ENCODE peak calls at places on chromosomes 13 and 19, in ten cellular contexts. One of them, this sample, is unnamed.

GRCh38 chr13:40776681-40777165 is 5.7 kb upstream of the MRPS31 start:
- DNase-seq in stomach: no peak
- DNase-seq in CD8-positive, alpha-beta memory T cell: peak
- DNase-seq in CD8-positive, alpha-beta T cell: peak
- DNase-seq in cardiac muscle cell: no peak
- DNase-seq in tibial nerve: no peak
- DNase-seq in caudate nucleus: no peak
- DNase-seq in left ventricle myocardium inferior: no peak
- DNase-seq in Peyer's patch: no peak
- DNase-seq in psoas muscle: no peak
- DNase-seq in this sample: no peak

GRCh38 chr19:41997121-41997850 is 3.3 kb upstream of the ATP1A3 start:
- DNase-seq in stomach: peak
- DNase-seq in CD8-positive, alpha-beta memory T cell: no peak
- DNase-seq in CD8-positive, alpha-beta T cell: no peak
- DNase-seq in cardiac muscle cell: peak
- DNase-seq in tibial nerve: no peak
- DNase-seq in caudate nucleus: no peak
- DNase-seq in left ventricle myocardium inferior: peak
- DNase-seq in Peyer's patch: no peak
- DNase-seq in psoas muscle: no peak
- DNase-seq in this sample: no peak

GRCh38 chr19:48624791-48625723 is 5.8 kb downstream of the SPHK2 start:
- DNase-seq in stomach: no peak
- DNase-seq in CD8-positive, alpha-beta memory T cell: no peak
- DNase-seq in CD8-positive, alpha-beta T cell: no peak
- DNase-seq in cardiac muscle cell: peak
- DNase-seq in tibial nerve: no peak
- DNase-seq in caudate nucleus: no peak
- DNase-seq in left ventricle myocardium inferior: no peak
- DNase-seq in Peyer's patch: peak
- DNase-seq in psoas muscle: peak
- DNase-seq in this sample: no peak

GRCh38 chr19:36152886-36153525 is 759 bp upstream of the COX7A1 start:
- DNase-seq in stomach: no peak
- DNase-seq in CD8-positive, alpha-beta memory T cell: no peak
- DNase-seq in CD8-positive, alpha-beta T cell: no peak
- DNase-seq in cardiac muscle cell: no peak
- DNase-seq in tibial nerve: no peak
- DNase-seq in caudate nucleus: no peak
- DNase-seq in left ventricle myocardium inferior: no peak
- DNase-seq in Peyer's patch: peak
- DNase-seq in psoas muscle: peak
- DNase-seq in this sample: no peak

GRCh38 chr19:47854459-47854858 is 4.6 kb upstream of the TPRX2 start:
- DNase-seq in stomach: no peak
- DNase-seq in CD8-positive, alpha-beta memory T cell: no peak
- DNase-seq in CD8-positive, alpha-beta T cell: no peak
- DNase-seq in cardiac muscle cell: no peak
- DNase-seq in tibial nerve: no peak
- DNase-seq in caudate nucleus: no peak
- DNase-seq in left ventricle myocardium inferior: no peak
- DNase-seq in Peyer's patch: no peak
- DNase-seq in psoas muscle: no peak
- DNase-seq in this sample: no peak

GRCh38 chr19:50205681-50206138 is 2.3 kb downstream of the MYH14 start:
- DNase-seq in stomach: peak
- DNase-seq in CD8-positive, alpha-beta memory T cell: no peak
- DNase-seq in CD8-positive, alpha-beta T cell: no peak
- DNase-seq in cardiac muscle cell: no peak
- DNase-seq in tibial nerve: no peak
- DNase-seq in caudate nucleus: no peak
- DNase-seq in left ventricle myocardium inferior: no peak
- DNase-seq in Peyer's patch: peak
- DNase-seq in psoas muscle: no peak
- DNase-seq in this sample: no peak

GRCh38 chr13:96958286-96958891 is 35.9 kb downstream of the OXGR1 start:
- DNase-seq in stomach: peak
- DNase-seq in CD8-positive, alpha-beta memory T cell: no peak
- DNase-seq in CD8-positive, alpha-beta T cell: no peak
- DNase-seq in cardiac muscle cell: peak
- DNase-seq in tibial nerve: no peak
- DNase-seq in caudate nucleus: no peak
- DNase-seq in left ventricle myocardium inferior: no peak
- DNase-seq in Peyer's patch: no peak
- DNase-seq in psoas muscle: no peak
- DNase-seq in this sample: no peak

GRCh38 chr19:5877427-5877826 is 7.1 kb upstream of the FUT5 start:
- DNase-seq in stomach: no peak
- DNase-seq in CD8-positive, alpha-beta memory T cell: no peak
- DNase-seq in CD8-positive, alpha-beta T cell: no peak
- DNase-seq in cardiac muscle cell: no peak
- DNase-seq in tibial nerve: no peak
- DNase-seq in caudate nucleus: no peak
- DNase-seq in left ventricle myocardium inferior: no peak
- DNase-seq in Peyer's patch: no peak
- DNase-seq in psoas muscle: no peak
- DNase-seq in this sample: no peak

GRCh38 chr13:40116008-40116407 is 460.5 kb downstream of the COG6 start:
- DNase-seq in stomach: peak
- DNase-seq in CD8-positive, alpha-beta memory T cell: peak
- DNase-seq in CD8-positive, alpha-beta T cell: no peak
- DNase-seq in cardiac muscle cell: peak
- DNase-seq in tibial nerve: no peak
- DNase-seq in caudate nucleus: no peak
- DNase-seq in left ventricle myocardium inferior: no peak
- DNase-seq in Peyer's patch: no peak
- DNase-seq in psoas muscle: no peak
- DNase-seq in this sample: no peak

GRCh38 chr13:98976338-98976737 is 1.5 kb downstream of the DOCK9 start:
- DNase-seq in stomach: no peak
- DNase-seq in CD8-positive, alpha-beta memory T cell: no peak
- DNase-seq in CD8-positive, alpha-beta T cell: no peak
- DNase-seq in cardiac muscle cell: no peak
- DNase-seq in tibial nerve: no peak
- DNase-seq in caudate nucleus: no peak
- DNase-seq in left ventricle myocardium inferior: no peak
- DNase-seq in Peyer's patch: no peak
- DNase-seq in psoas muscle: no peak
- DNase-seq in this sample: no peak

GRCh38 chr19:1856698-1857603 is 6.4 kb downstream of the KLF16 start:
- DNase-seq in stomach: peak
- DNase-seq in CD8-positive, alpha-beta memory T cell: no peak
- DNase-seq in CD8-positive, alpha-beta T cell: no peak
- DNase-seq in cardiac muscle cell: peak
- DNase-seq in tibial nerve: peak
- DNase-seq in caudate nucleus: no peak
- DNase-seq in left ventricle myocardium inferior: peak
- DNase-seq in Peyer's patch: peak
- DNase-seq in psoas muscle: peak
- DNase-seq in this sample: peak

GRCh38 chr13:33076451-33076992 is 60.3 kb downstream of the KL start:
- DNase-seq in stomach: no peak
- DNase-seq in CD8-positive, alpha-beta memory T cell: no peak
- DNase-seq in CD8-positive, alpha-beta T cell: no peak
- DNase-seq in cardiac muscle cell: no peak
- DNase-seq in tibial nerve: no peak
- DNase-seq in caudate nucleus: no peak
- DNase-seq in left ventricle myocardium inferior: no peak
- DNase-seq in Peyer's patch: peak
- DNase-seq in psoas muscle: no peak
- DNase-seq in this sample: no peak

GRCh38 chr13:33072759-33073158 is 56.5 kb downstream of the KL start:
- DNase-seq in stomach: no peak
- DNase-seq in CD8-positive, alpha-beta memory T cell: no peak
- DNase-seq in CD8-positive, alpha-beta T cell: no peak
- DNase-seq in cardiac muscle cell: no peak
- DNase-seq in tibial nerve: no peak
- DNase-seq in caudate nucleus: no peak
- DNase-seq in left ventricle myocardium inferior: no peak
- DNase-seq in Peyer's patch: no peak
- DNase-seq in psoas muscle: no peak
- DNase-seq in this sample: no peak

GRCh38 chr13:33073338-33073737 is 57.1 kb downstream of the KL start:
- DNase-seq in stomach: no peak
- DNase-seq in CD8-positive, alpha-beta memory T cell: no peak
- DNase-seq in CD8-positive, alpha-beta T cell: no peak
- DNase-seq in cardiac muscle cell: no peak
- DNase-seq in tibial nerve: no peak
- DNase-seq in caudate nucleus: no peak
- DNase-seq in left ventricle myocardium inferior: no peak
- DNase-seq in Peyer's patch: no peak
- DNase-seq in psoas muscle: no peak
- DNase-seq in this sample: no peak

GRCh38 chr13:33078268-33078667 is 62.0 kb downstream of the KL start:
- DNase-seq in stomach: no peak
- DNase-seq in CD8-positive, alpha-beta memory T cell: no peak
- DNase-seq in CD8-positive, alpha-beta T cell: no peak
- DNase-seq in cardiac muscle cell: no peak
- DNase-seq in tibial nerve: no peak
- DNase-seq in caudate nucleus: no peak
- DNase-seq in left ventricle myocardium inferior: no peak
- DNase-seq in Peyer's patch: no peak
- DNase-seq in psoas muscle: no peak
- DNase-seq in this sample: no peak

DNA sequence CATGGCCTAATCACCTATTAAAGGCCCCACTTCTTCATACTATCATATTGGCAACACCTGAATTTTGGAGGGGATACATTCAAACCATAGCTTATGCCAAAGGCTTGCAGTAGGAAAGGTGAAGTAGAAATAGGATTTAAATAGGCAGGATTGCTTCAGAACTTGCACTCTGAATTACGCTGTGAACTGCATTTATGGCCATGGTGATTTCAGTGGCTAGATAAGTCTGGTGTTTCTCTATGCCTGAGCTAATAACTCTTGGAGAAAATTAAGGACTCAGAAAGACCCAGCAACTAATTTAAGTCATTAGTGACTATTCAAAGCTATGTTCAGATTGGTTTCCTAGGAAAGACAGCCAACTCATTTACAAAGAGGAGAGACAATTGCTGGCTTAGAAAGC is 59.8 kb downstream of the KL start:
- DNase-seq in stomach: no peak
- DNase-seq in CD8-positive, alpha-beta memory T cell: no peak
- DNase-seq in CD8-positive, alpha-beta T cell: no peak
- DNase-seq in cardiac muscle cell: no peak
- DNase-seq in tibial nerve: no peak
- DNase-seq in caudate nucleus: no peak
- DNase-seq in left ventricle myocardium inferior: no peak
- DNase-seq in Peyer's patch: no peak
- DNase-seq in psoas muscle: no peak
- DNase-seq in this sample: no peak
- H3K27ac ChIP-seq in stomach: no peak
- H3K27ac ChIP-seq in CD8-positive, alpha-beta memory T cell: no peak
- H3K27ac ChIP-seq in CD8-positive, alpha-beta T cell: no peak
- H3K27ac ChIP-seq in cardiac muscle cell: no peak
- H3K27ac ChIP-seq in tibial nerve: no peak
- H3K27ac ChIP-seq in caudate nucleus: no peak
- H3K27ac ChIP-seq in left ventricle myocardium inferior: no peak
- H3K27ac ChIP-seq in Peyer's patch: peak
- H3K27ac ChIP-seq in psoas muscle: no peak
- H3K27ac ChIP-seq in this sample: no peak

GRCh38 chr19:18486746-18487145 is 35.1 kb downstream of the ELL start:
- DNase-seq in stomach: no peak
- DNase-seq in CD8-positive, alpha-beta memory T cell: no peak
- DNase-seq in CD8-positive, alpha-beta T cell: no peak
- DNase-seq in cardiac muscle cell: no peak
- DNase-seq in tibial nerve: no peak
- DNase-seq in caudate nucleus: no peak
- DNase-seq in left ventricle myocardium inferior: no peak
- DNase-seq in Peyer's patch: no peak
- DNase-seq in psoas muscle: no peak
- DNase-seq in this sample: no peak
- H3K27ac ChIP-seq in stomach: peak
- H3K27ac ChIP-seq in CD8-positive, alpha-beta memory T cell: no peak
- H3K27ac ChIP-seq in CD8-positive, alpha-beta T cell: no peak
- H3K27ac ChIP-seq in cardiac muscle cell: no peak
- H3K27ac ChIP-seq in tibial nerve: peak
- H3K27ac ChIP-seq in caudate nucleus: peak
- H3K27ac ChIP-seq in left ventricle myocardium inferior: peak
- H3K27ac ChIP-seq in Peyer's patch: peak
- H3K27ac ChIP-seq in psoas muscle: peak
- H3K27ac ChIP-seq in this sample: no peak

GRCh38 chr19:45780448-45781281 is 1.6 kb downstream of the DMPK start:
- DNase-seq in stomach: no peak
- DNase-seq in CD8-positive, alpha-beta memory T cell: no peak
- DNase-seq in CD8-positive, alpha-beta T cell: no peak
- DNase-seq in cardiac muscle cell: no peak
- DNase-seq in tibial nerve: no peak
- DNase-seq in caudate nucleus: no peak
- DNase-seq in left ventricle myocardium inferior: no peak
- DNase-seq in Peyer's patch: peak
- DNase-seq in psoas muscle: no peak
- DNase-seq in this sample: peak
- H3K27ac ChIP-seq in stomach: peak
- H3K27ac ChIP-seq in CD8-positive, alpha-beta memory T cell: no peak
- H3K27ac ChIP-seq in CD8-positive, alpha-beta T cell: no peak
- H3K27ac ChIP-seq in cardiac muscle cell: peak
- H3K27ac ChIP-seq in tibial nerve: peak
- H3K27ac ChIP-seq in caudate nucleus: no peak
- H3K27ac ChIP-seq in left ventricle myocardium inferior: peak
- H3K27ac ChIP-seq in Peyer's patch: peak
- H3K27ac ChIP-seq in psoas muscle: peak
- H3K27ac ChIP-seq in this sample: peak

GRCh38 chr13:39039033-39039432 is 777 bp downstream of the NHLRC3 start:
- DNase-seq in stomach: no peak
- DNase-seq in CD8-positive, alpha-beta memory T cell: no peak
- DNase-seq in CD8-positive, alpha-beta T cell: no peak
- DNase-seq in cardiac muscle cell: no peak
- DNase-seq in tibial nerve: no peak
- DNase-seq in caudate nucleus: no peak
- DNase-seq in left ventricle myocardium inferior: no peak
- DNase-seq in Peyer's patch: no peak
- DNase-seq in psoas muscle: no peak
- DNase-seq in this sample: no peak
- H3K27ac ChIP-seq in stomach: peak
- H3K27ac ChIP-seq in CD8-positive, alpha-beta memory T cell: peak
- H3K27ac ChIP-seq in CD8-positive, alpha-beta T cell: no peak
- H3K27ac ChIP-seq in cardiac muscle cell: no peak
- H3K27ac ChIP-seq in tibial nerve: peak
- H3K27ac ChIP-seq in caudate nucleus: no peak
- H3K27ac ChIP-seq in left ventricle myocardium inferior: peak
- H3K27ac ChIP-seq in Peyer's patch: peak
- H3K27ac ChIP-seq in psoas muscle: peak
- H3K27ac ChIP-seq in this sample: peak